ENCODE peak calls at places on chromosomes 2 and 18, in five cellular contexts. X is tibial nerve, J is breast epithelium, Y is heart left ventricle, Q is IMR-90. U is an unnamed sample.

GRCh38 chr18:27057459-27058302 is 127.4 kb downstream of the CHST9 start:
- DNase-seq in X (no peak), J (peak), Y (peak), Q (no peak), U (peak)

GRCh38 chr2:42923632-42924425 is 131.4 kb upstream of the HAAO start:
- DNase-seq in X (no peak), J (no peak), Y (no peak), Q (peak), U (no peak)

GRCh38 chr18:48781041-48781989 is 169.4 kb downstream of the SMAD7 start:
- DNase-seq in X (peak), J (peak), Y (peak), Q (peak), U (peak)

GRCh38 chr2:160389875-160390274 is 103.7 kb downstream of the RBMS1 start:
- DNase-seq in X (no peak), J (no peak), Y (no peak), Q (peak), U (no peak)

GRCh38 chr2:78979380-78980238 is 45.9 kb upstream of the REG3G start:
- DNase-seq in X (peak), J (peak), Y (no peak), Q (no peak), U (no peak)

GRCh38 chr2:102166189-102166845 is 20.5 kb upstream of the IL1RL2 start:
- DNase-seq in X (peak), J (peak), Y (no peak), Q (peak), U (peak)

GRCh38 chr2:152577611-152578010 is 139.7 kb downstream of the PRPF40A start:
- DNase-seq in X (no peak), J (no peak), Y (no peak), Q (peak), U (no peak)

GRCh38 chr2:100969998-100970397 is 32.1 kb upstream of the RPL31 start:
- DNase-seq in X (no peak), J (no peak), Y (no peak), Q (no peak), U (no peak)

GRCh38 chr2:128300151-128300550 is 18.5 kb downstream of the HS6ST1 start:
- DNase-seq in X (no peak), J (no peak), Y (no peak), Q (no peak), U (no peak)

GRCh38 chr2:65436825-65437221 is 4.4 kb upstream of the SPRED2 start:
- DNase-seq in X (no peak), J (no peak), Y (no peak), Q (no peak), U (no peak)

GRCh38 chr2:100260712-100261620 is 61.3 kb downstream of the LONRF2 start:
- DNase-seq in X (peak), J (peak), Y (peak), Q (peak), U (peak)

GRCh38 chr2:50449306-50449705 is 582.6 kb downstream of the NRXN1 start:
- DNase-seq in X (no peak), J (no peak), Y (no peak), Q (no peak), U (no peak)

GRCh38 chr18:54742654-54743053 is 85.6 kb upstream of the RAB27B start:
- DNase-seq in X (peak), J (peak), Y (peak), Q (peak), U (peak)

GRCh38 chr2:89763581-89764485 is 1072.4 kb downstream of the RPIA start:
- DNase-seq in X (no peak), J (no peak), Y (no peak), Q (no peak), U (no peak)

GRCh38 chr18:30280861-30281470 is 761.6 kb downstream of the DSC3 start:
- DNase-seq in X (peak), J (no peak), Y (no peak), Q (peak), U (peak)

GRCh38 chr2:148201075-148202004 is 180.4 kb downstream of the MBD5 start:
- DNase-seq in X (peak), J (no peak), Y (peak), Q (peak), U (peak)

GRCh38 chr2:204673877-204674276 is 128.6 kb downstream of the PARD3B start:
- DNase-seq in X (no peak), J (no peak), Y (no peak), Q (peak), U (no peak)

GRCh38 chr2:113324684-113325160 is 46.0 kb upstream of the PAX8 start:
- DNase-seq in X (peak), J (no peak), Y (peak), Q (peak), U (peak)

GRCh38 chr2:217517402-217517801 is 485.4 kb downstream of the TNS1 start:
- DNase-seq in X (no peak), J (no peak), Y (no peak), Q (no peak), U (no peak)

GRCh38 chr2:62297642-62298010 is 101.7 kb downstream of the B3GNT2 start:
- DNase-seq in X (no peak), J (no peak), Y (no peak), Q (no peak), U (no peak)

GRCh38 chr2:17589406-17590035 is 49.0 kb downstream of the VSNL1 start:
- DNase-seq in X (no peak), J (no peak), Y (no peak), Q (no peak), U (no peak)

GRCh38 chr2:70104231-70105111 is 17.2 kb downstream of the PCBP1 start:
- DNase-seq in X (no peak), J (no peak), Y (peak), Q (peak), U (no peak)

GRCh38 chr18:21295101-21295500 is 53.1 kb downstream of the GREB1L start:
- DNase-seq in X (no peak), J (no peak), Y (no peak), Q (no peak), U (no peak)

GRCh38 chr2:157871415-157871814 is 4.7 kb downstream of the ACVR1 start:
- DNase-seq in X (no peak), J (no peak), Y (no peak), Q (peak), U (no peak)

GRCh38 chr2:236200378-236200777 is 32.2 kb upstream of the GBX2 start:
- DNase-seq in X (no peak), J (no peak), Y (no peak), Q (no peak), U (no peak)

GRCh38 chr2:43106767-43107527 is 119.5 kb downstream of the ZFP36L2 start:
- DNase-seq in X (no peak), J (no peak), Y (peak), Q (no peak), U (no peak)

GRCh38 chr2:199019898-199020507 is 437.7 kb downstream of the SATB2 start:
- DNase-seq in X (peak), J (no peak), Y (no peak), Q (peak), U (no peak)

GRCh38 chr2:171574149-171574795 is 52.0 kb downstream of the CYBRD1 start:
- DNase-seq in X (peak), J (peak), Y (peak), Q (peak), U (peak)

GRCh38 chr18:5296706-5297320 is 1.3 kb upstream of the ZBTB14 start:
- DNase-seq in X (peak), J (peak), Y (peak), Q (peak), U (peak)

GRCh38 chr2:48144777-48145176 is 238.5 kb upstream of the FBXO11 start:
- DNase-seq in X (no peak), J (no peak), Y (no peak), Q (no peak), U (no peak)

GRCh38 chr2:26316041-26316440 is 29.9 kb upstream of the SELENOI start:
- DNase-seq in X (no peak), J (no peak), Y (no peak), Q (no peak), U (no peak)

GRCh38 chr2:55108456-55108855 is 58.2 kb upstream of the RTN4 start:
- DNase-seq in X (no peak), J (no peak), Y (no peak), Q (no peak), U (no peak)

GRCh38 chr2:202411097-202411496 is 35.0 kb downstream of the BMPR2 start:
- DNase-seq in X (no peak), J (no peak), Y (no peak), Q (no peak), U (no peak)

DNA sequence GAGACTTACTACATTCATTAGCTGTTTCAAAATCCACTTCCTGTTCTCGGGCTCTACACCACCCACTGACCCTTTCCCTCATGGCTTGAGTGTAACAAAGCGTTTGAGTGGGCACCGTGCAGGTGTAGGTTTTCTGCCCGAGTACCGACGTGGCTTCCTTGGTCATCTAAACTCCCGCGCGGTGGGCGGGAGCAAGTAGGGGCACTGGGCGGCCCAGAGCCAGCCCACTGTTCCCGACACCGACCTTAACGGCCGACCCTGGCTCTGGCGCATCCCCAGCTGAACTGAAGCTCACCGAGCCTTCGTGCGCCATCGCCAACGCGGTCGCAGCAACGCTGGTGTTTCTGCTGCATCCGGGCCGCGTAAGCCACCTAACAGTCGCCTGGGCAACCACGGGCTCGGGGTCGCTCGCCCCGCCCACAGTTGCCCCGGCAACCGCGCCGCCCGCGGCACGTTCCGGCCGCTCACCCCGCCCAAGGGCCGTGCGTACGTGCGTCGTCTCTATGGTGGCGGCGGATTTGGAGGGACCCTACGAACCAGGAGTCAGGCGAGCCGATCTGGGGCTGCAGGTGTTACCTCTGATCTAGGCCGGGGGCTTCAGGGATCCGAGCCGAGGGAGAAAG is at the start of the genes C2orf81 and WDR54:
- DNase-seq in X (peak), J (peak), Y (peak), Q (peak), U (peak)
- TF ChIP-seq POLR2A in X (peak), J (peak), Y (no peak), Q (peak), U (peak)

GRCh38 chr18:32764611-32765244 is 8.1 kb downstream of the KLHL14 start:
- DNase-seq in X (no peak), J (no peak), Y (no peak), Q (no peak), U (no peak)

GRCh38 chr18:32768646-32769206 is 4.1 kb downstream of the KLHL14 start:
- DNase-seq in X (no peak), J (no peak), Y (no peak), Q (no peak), U (no peak)

GRCh38 chr18:32769242-32770180 is 3.3 kb downstream of the KLHL14 start:
- DNase-seq in X (no peak), J (no peak), Y (no peak), Q (no peak), U (no peak)

GRCh38 chr18:32770181-32770650 is 2.6 kb downstream of the KLHL14 start:
- DNase-seq in X (no peak), J (no peak), Y (no peak), Q (no peak), U (no peak)

DNA sequence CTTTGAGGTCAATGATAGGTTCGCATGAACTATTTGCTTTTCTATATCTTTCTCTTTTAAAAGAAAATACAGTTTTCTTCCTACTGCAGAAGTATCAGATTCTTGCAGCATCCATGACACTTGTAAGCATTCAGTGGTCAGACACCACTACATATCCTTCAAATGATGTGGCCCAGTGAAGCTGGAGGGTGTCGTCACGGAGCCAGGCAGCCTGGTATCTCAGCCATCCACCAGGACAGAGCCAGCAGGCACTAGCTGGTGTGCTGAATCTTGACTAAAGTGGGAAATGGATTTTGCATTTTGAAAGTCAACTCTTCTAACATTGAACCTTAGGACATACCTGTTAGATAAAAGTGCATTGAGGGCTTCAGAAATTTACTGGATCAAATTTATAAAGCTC is 5.4 kb downstream of the KLHL14 start:
- DNase-seq in X (no peak), J (no peak), Y (no peak), Q (no peak), U (no peak)
- TF ChIP-seq POLR2A in X (no peak), J (no peak), Y (no peak), Q (no peak), U (no peak)

GRCh38 chr18:657998-658946 is 819 bp downstream of the TYMS start:
- DNase-seq in X (peak), J (peak), Y (peak), Q (peak), U (peak)
- TF ChIP-seq POLR2A in X (no peak), J (no peak), Y (no peak), Q (no peak), U (peak)

GRCh38 chr2:28772351-28772750 is 20.7 kb downstream of the PPP1CB start:
- DNase-seq in X (no peak), J (no peak), Y (no peak), Q (no peak), U (no peak)
- TF ChIP-seq POLR2A in X (no peak), J (no peak), Y (no peak), Q (no peak), U (no peak)

DNA sequence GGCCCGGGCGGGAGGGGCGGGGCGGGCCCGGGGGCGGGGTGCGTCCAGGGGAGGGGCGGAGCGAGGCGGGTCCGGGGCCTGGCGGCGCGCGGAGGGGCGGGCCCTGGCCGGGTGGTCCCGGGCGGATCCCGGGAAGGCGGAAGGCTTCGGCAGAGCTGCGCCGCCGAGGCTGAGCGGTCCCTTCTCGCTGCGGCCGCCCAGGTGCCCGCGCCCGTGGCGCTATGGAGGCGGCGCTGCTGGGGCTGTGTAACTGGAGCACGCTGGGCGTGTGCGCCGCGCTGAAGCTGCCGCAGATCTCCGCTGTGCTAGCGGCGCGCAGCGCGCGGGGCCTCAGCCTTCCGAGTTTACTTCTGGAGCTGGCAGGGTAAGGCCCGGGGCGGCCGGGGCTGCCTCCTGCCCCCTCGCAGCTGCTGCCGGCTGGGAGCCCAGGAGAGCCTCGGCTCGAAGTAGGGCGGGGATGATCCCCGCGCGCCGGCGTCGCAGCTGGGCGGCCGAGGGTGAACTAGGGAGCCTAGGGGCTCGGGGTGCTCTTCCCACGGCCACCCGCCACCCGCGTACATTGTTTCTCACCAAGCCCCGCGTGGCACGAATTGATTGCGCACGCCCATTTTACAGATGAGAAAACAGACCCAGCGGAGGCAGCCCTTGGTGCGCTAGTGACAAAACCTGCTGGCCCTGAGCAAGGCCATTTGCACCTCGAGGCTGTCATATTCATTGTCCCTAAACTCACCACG is at the start of gene SLC66A3:
- DNase-seq in X (no peak), J (no peak), Y (no peak), Q (peak), U (no peak)
- TF ChIP-seq POLR2A in X (peak), J (no peak), Y (no peak), Q (peak), U (peak)

GRCh38 chr2:219175486-219175885 is 1.2 kb downstream of the CNPPD1 start:
- DNase-seq in X (no peak), J (no peak), Y (no peak), Q (no peak), U (no peak)

GRCh38 chr2:219175928-219176817 is 552 bp downstream of the CNPPD1 start:
- DNase-seq in X (peak), J (peak), Y (peak), Q (peak), U (peak)

GRCh38 chr2:219178377-219179175 is 501 bp downstream of the RETREG2 start:
- DNase-seq in X (peak), J (peak), Y (peak), Q (peak), U (peak)

GRCh38 chr2:219177594-219178376 is at the start of gene RETREG2:
- DNase-seq in X (peak), J (peak), Y (peak), Q (peak), U (peak)

GRCh38 chr2:219176818-219177593 is at the start of gene CNPPD1:
- DNase-seq in X (peak), J (peak), Y (peak), Q (peak), U (peak)
- TF ChIP-seq POLR2A in X (peak), J (peak), Y (peak), Q (no peak), U (peak)